ENCODE peak calls at places on chromosomes 4 and X, in eight cellular contexts. One of them, this sample, is unnamed.

GRCh38 chrX:141989802-141990201 is 86.1 kb downstream of the MAGEC1 start:
- DNase-seq in breast epithelium: no peak
- DNase-seq in NCI-H1417: no peak
- DNase-seq in immature natural killer cell: no peak
- DNase-seq in EL: peak; percentile 86
- DNase-seq in GM23338: no peak
- DNase-seq in RKO: no peak
- DNase-seq in mucosa of descending colon: no peak
- DNase-seq in this sample: no peak

GRCh38 chrX:77447339-77448149 is at the start of gene FGF16:
- DNase-seq in breast epithelium: no peak
- DNase-seq in NCI-H1417: no peak
- DNase-seq in immature natural killer cell: no peak
- DNase-seq in EL: no peak
- DNase-seq in GM23338: peak; percentile 34
- DNase-seq in RKO: no peak
- DNase-seq in mucosa of descending colon: no peak
- DNase-seq in this sample: peak; percentile 66

GRCh38 chr4:33453436-33453835 is 2733.3 kb downstream of the PCDH7 start:
- DNase-seq in breast epithelium: no peak
- DNase-seq in NCI-H1417: no peak
- DNase-seq in immature natural killer cell: no peak
- DNase-seq in EL: no peak
- DNase-seq in GM23338: no peak
- DNase-seq in RKO: no peak
- DNase-seq in mucosa of descending colon: no peak
- DNase-seq in this sample: no peak

GRCh38 chr4:76823516-76823915 is 74.4 kb downstream of the SOWAHB start:
- DNase-seq in breast epithelium: no peak
- DNase-seq in NCI-H1417: no peak
- DNase-seq in immature natural killer cell: no peak
- DNase-seq in EL: no peak
- DNase-seq in GM23338: no peak
- DNase-seq in RKO: no peak
- DNase-seq in mucosa of descending colon: no peak
- DNase-seq in this sample: no peak

GRCh38 chr4:89681219-89681618 is 155.7 kb downstream of the SNCA start:
- DNase-seq in breast epithelium: no peak
- DNase-seq in NCI-H1417: peak; percentile 69
- DNase-seq in immature natural killer cell: no peak
- DNase-seq in EL: no peak
- DNase-seq in GM23338: peak; percentile 78
- DNase-seq in RKO: no peak
- DNase-seq in mucosa of descending colon: no peak
- DNase-seq in this sample: peak; percentile 92

GRCh38 chr4:78560296-78560963 is 8.9 kb downstream of the ANXA3 start:
- DNase-seq in breast epithelium: no peak
- DNase-seq in NCI-H1417: no peak
- DNase-seq in immature natural killer cell: no peak
- DNase-seq in EL: peak; percentile 93
- DNase-seq in GM23338: no peak
- DNase-seq in RKO: no peak
- DNase-seq in mucosa of descending colon: no peak
- DNase-seq in this sample: no peak

GRCh38 chr4:169142906-169143305 is 127.8 kb downstream of the SH3RF1 start:
- DNase-seq in breast epithelium: no peak
- DNase-seq in NCI-H1417: no peak
- DNase-seq in immature natural killer cell: no peak
- DNase-seq in EL: no peak
- DNase-seq in GM23338: no peak
- DNase-seq in RKO: no peak
- DNase-seq in mucosa of descending colon: no peak
- DNase-seq in this sample: no peak

GRCh38 chr4:182560358-182560757 is 317.2 kb downstream of the TENM3 start:
- DNase-seq in breast epithelium: no peak
- DNase-seq in NCI-H1417: peak; percentile 77
- DNase-seq in immature natural killer cell: no peak
- DNase-seq in EL: peak; percentile 23
- DNase-seq in GM23338: peak; percentile 96
- DNase-seq in RKO: no peak
- DNase-seq in mucosa of descending colon: no peak
- DNase-seq in this sample: peak; percentile 95

GRCh38 chrX:104697264-104697663 is 131.3 kb downstream of the IL1RAPL2 start:
- DNase-seq in breast epithelium: no peak
- DNase-seq in NCI-H1417: no peak
- DNase-seq in immature natural killer cell: no peak
- DNase-seq in EL: no peak
- DNase-seq in GM23338: no peak
- DNase-seq in RKO: no peak
- DNase-seq in mucosa of descending colon: no peak
- DNase-seq in this sample: no peak

GRCh38 chr4:149713031-149713430 is 102.6 kb downstream of the IQCM start:
- DNase-seq in breast epithelium: no peak
- DNase-seq in NCI-H1417: no peak
- DNase-seq in immature natural killer cell: no peak
- DNase-seq in EL: no peak
- DNase-seq in GM23338: peak; percentile 7
- DNase-seq in RKO: no peak
- DNase-seq in mucosa of descending colon: no peak
- DNase-seq in this sample: peak; percentile 80

GRCh38 chr4:115233600-115233999 is 120.2 kb upstream of the NDST4 start:
- DNase-seq in breast epithelium: no peak
- DNase-seq in NCI-H1417: no peak
- DNase-seq in immature natural killer cell: no peak
- DNase-seq in EL: no peak
- DNase-seq in GM23338: no peak
- DNase-seq in RKO: no peak
- DNase-seq in mucosa of descending colon: no peak
- DNase-seq in this sample: no peak

GRCh38 chrX:107827137-107827831 is 1.6 kb downstream of the MID2 start:
- DNase-seq in breast epithelium: no peak
- DNase-seq in NCI-H1417: no peak
- DNase-seq in immature natural killer cell: no peak
- DNase-seq in EL: peak; percentile 1
- DNase-seq in GM23338: no peak
- DNase-seq in RKO: no peak
- DNase-seq in mucosa of descending colon: no peak
- DNase-seq in this sample: no peak

GRCh38 chr4:73520821-73521220 is 39.3 kb downstream of the AFM start:
- DNase-seq in breast epithelium: no peak
- DNase-seq in NCI-H1417: no peak
- DNase-seq in immature natural killer cell: no peak
- DNase-seq in EL: peak; percentile 72
- DNase-seq in GM23338: peak; percentile 51
- DNase-seq in RKO: no peak
- DNase-seq in mucosa of descending colon: no peak
- DNase-seq in this sample: peak; percentile 93

GRCh38 chrX:13364230-13364629 is 44.4 kb upstream of the ATXN3L start:
- DNase-seq in breast epithelium: no peak
- DNase-seq in NCI-H1417: no peak
- DNase-seq in immature natural killer cell: no peak
- DNase-seq in EL: peak; percentile 13
- DNase-seq in GM23338: no peak
- DNase-seq in RKO: no peak
- DNase-seq in mucosa of descending colon: no peak
- DNase-seq in this sample: no peak

GRCh38 chrX:135273162-135273561 is 21.3 kb downstream of the ETDA start:
- DNase-seq in breast epithelium: no peak
- DNase-seq in NCI-H1417: no peak
- DNase-seq in immature natural killer cell: no peak
- DNase-seq in EL: no peak
- DNase-seq in GM23338: peak; percentile 41
- DNase-seq in RKO: no peak
- DNase-seq in mucosa of descending colon: no peak
- DNase-seq in this sample: no peak

GRCh38 chr4:100095729-100096595 is 94.3 kb downstream of the DDIT4L start:
- DNase-seq in breast epithelium: peak; percentile 53
- DNase-seq in NCI-H1417: peak; percentile 76
- DNase-seq in immature natural killer cell: peak; percentile 31
- DNase-seq in EL: peak; percentile 78
- DNase-seq in GM23338: peak; percentile 83
- DNase-seq in RKO: peak; percentile 83
- DNase-seq in mucosa of descending colon: peak; percentile 49
- DNase-seq in this sample: peak; percentile 81

GRCh38 chr4:100879471-100879870 is 361.6 kb upstream of the EMCN start:
- DNase-seq in breast epithelium: no peak
- DNase-seq in NCI-H1417: no peak
- DNase-seq in immature natural killer cell: no peak
- DNase-seq in EL: no peak
- DNase-seq in GM23338: no peak
- DNase-seq in RKO: no peak
- DNase-seq in mucosa of descending colon: no peak
- DNase-seq in this sample: no peak

GRCh38 chrX:139720136-139720535 is 12.2 kb upstream of the MCF2 start:
- DNase-seq in breast epithelium: no peak
- DNase-seq in NCI-H1417: no peak
- DNase-seq in immature natural killer cell: no peak
- DNase-seq in EL: peak; percentile 76
- DNase-seq in GM23338: peak; percentile 59
- DNase-seq in RKO: no peak
- DNase-seq in mucosa of descending colon: no peak
- DNase-seq in this sample: peak; percentile 83